ENCODE peak calls at places on chromosomes 1 and 21, in five cellular contexts. One of them, this sample, is unnamed.

GRCh38 chr1:115426271-115426771 is 88.3 kb upstream of the NGF start:
- DNase-seq in IMR-90: peak; percentile 91
- DNase-seq in mesenchymal stem cell: peak; percentile 76
- DNase-seq in mesendoderm: peak; percentile 80
- DNase-seq in neuronal stem cell: no peak
- DNase-seq in this sample: no peak

GRCh38 chr1:161195171-161195570 is 3.7 kb downstream of the ADAMTS4 start:
- DNase-seq in IMR-90: no peak
- DNase-seq in mesenchymal stem cell: no peak
- DNase-seq in mesendoderm: no peak
- DNase-seq in neuronal stem cell: no peak
- DNase-seq in this sample: no peak

GRCh38 chr1:203596673-203597072 is 30.0 kb upstream of the ATP2B4 start:
- DNase-seq in IMR-90: no peak
- DNase-seq in mesenchymal stem cell: no peak
- DNase-seq in mesendoderm: no peak
- DNase-seq in neuronal stem cell: no peak
- DNase-seq in this sample: no peak

GRCh38 chr1:1058921-1059493 is 15.1 kb downstream of the RNF223 start:
- DNase-seq in IMR-90: no peak
- DNase-seq in mesenchymal stem cell: peak; percentile 37
- DNase-seq in mesendoderm: peak; percentile 42
- DNase-seq in neuronal stem cell: no peak
- DNase-seq in this sample: peak; percentile 76

GRCh38 chr1:178417858-178418257 is 78.9 kb downstream of the CLEC20A start:
- DNase-seq in IMR-90: peak; percentile 91
- DNase-seq in mesenchymal stem cell: peak; percentile 87
- DNase-seq in mesendoderm: no peak
- DNase-seq in neuronal stem cell: no peak
- DNase-seq in this sample: no peak

GRCh38 chr21:33069994-33070811 is at the start of gene OLIG1:
- DNase-seq in IMR-90: peak; percentile 10
- DNase-seq in mesenchymal stem cell: peak; percentile 19
- DNase-seq in mesendoderm: peak; percentile 72
- DNase-seq in neuronal stem cell: peak; percentile 44
- DNase-seq in this sample: peak; percentile 87

GRCh38 chr21:37916795-37917142 is 512 bp upstream of the KCNJ6 start:
- DNase-seq in IMR-90: no peak
- DNase-seq in mesenchymal stem cell: peak; percentile 50
- DNase-seq in mesendoderm: peak; percentile 76
- DNase-seq in neuronal stem cell: peak; percentile 43
- DNase-seq in this sample: no peak

GRCh38 chr1:3595949-3596348 is 15.4 kb downstream of the MEGF6 start:
- DNase-seq in IMR-90: no peak
- DNase-seq in mesenchymal stem cell: no peak
- DNase-seq in mesendoderm: no peak
- DNase-seq in neuronal stem cell: no peak
- DNase-seq in this sample: no peak

GRCh38 chr21:35086357-35086756 is 37.3 kb upstream of the RUNX1 start:
- DNase-seq in IMR-90: peak; percentile 54
- DNase-seq in mesenchymal stem cell: peak; percentile 62
- DNase-seq in mesendoderm: peak; percentile 55
- DNase-seq in neuronal stem cell: no peak
- DNase-seq in this sample: no peak

GRCh38 chr1:36599828-36600227 is 117.1 kb upstream of the CSF3R start:
- DNase-seq in IMR-90: no peak
- DNase-seq in mesenchymal stem cell: no peak
- DNase-seq in mesendoderm: no peak
- DNase-seq in neuronal stem cell: no peak
- DNase-seq in this sample: no peak

GRCh38 chr1:20936621-20937020 is 149.5 kb upstream of the HP1BP3 start:
- DNase-seq in IMR-90: peak; percentile 21
- DNase-seq in mesenchymal stem cell: no peak
- DNase-seq in mesendoderm: no peak
- DNase-seq in neuronal stem cell: no peak
- DNase-seq in this sample: no peak

GRCh38 chr1:38235705-38236104 is 189.1 kb upstream of the POU3F1 start:
- DNase-seq in IMR-90: peak; percentile 58
- DNase-seq in mesenchymal stem cell: no peak
- DNase-seq in mesendoderm: no peak
- DNase-seq in neuronal stem cell: no peak
- DNase-seq in this sample: no peak

GRCh38 chr1:201127755-201128455 is 921 bp upstream of the ASCL5 start:
- DNase-seq in IMR-90: peak; percentile 63
- DNase-seq in mesenchymal stem cell: peak; percentile 63
- DNase-seq in mesendoderm: peak; percentile 9
- DNase-seq in neuronal stem cell: no peak
- DNase-seq in this sample: no peak

GRCh38 chr1:178898401-178898800 is 27.5 kb upstream of the ANGPTL1 start:
- DNase-seq in IMR-90: no peak
- DNase-seq in mesenchymal stem cell: no peak
- DNase-seq in mesendoderm: no peak
- DNase-seq in neuronal stem cell: no peak
- DNase-seq in this sample: no peak

GRCh38 chr1:77825356-77825709 is 45.9 kb downstream of the MIGA1 start:
- DNase-seq in IMR-90: peak; percentile 91
- DNase-seq in mesenchymal stem cell: peak; percentile 71
- DNase-seq in mesendoderm: peak; percentile 72
- DNase-seq in neuronal stem cell: no peak
- DNase-seq in this sample: no peak

GRCh38 chr1:201359031-201359872 is 18.2 kb downstream of the TNNT2 start:
- DNase-seq in IMR-90: no peak
- DNase-seq in mesenchymal stem cell: no peak
- DNase-seq in mesendoderm: peak; percentile 51
- DNase-seq in neuronal stem cell: no peak
- DNase-seq in this sample: no peak

GRCh38 chr21:19553930-19554615 is 1150.5 kb upstream of the TMPRSS15 start:
- DNase-seq in IMR-90: no peak
- DNase-seq in mesenchymal stem cell: no peak
- DNase-seq in mesendoderm: peak; percentile 67
- DNase-seq in neuronal stem cell: no peak
- DNase-seq in this sample: peak; percentile 45

GRCh38 chr21:45102391-45102932 is 28.1 kb downstream of the ADARB1 start:
- DNase-seq in IMR-90: no peak
- DNase-seq in mesenchymal stem cell: peak; percentile 59
- DNase-seq in mesendoderm: peak; percentile 28
- DNase-seq in neuronal stem cell: no peak
- DNase-seq in this sample: no peak

GRCh38 chr1:64242895-64243756 is 39.7 kb downstream of the UBE2U start:
- DNase-seq in IMR-90: peak; percentile 58
- DNase-seq in mesenchymal stem cell: peak; percentile 55
- DNase-seq in mesendoderm: peak; percentile 39
- DNase-seq in neuronal stem cell: no peak
- DNase-seq in this sample: no peak

GRCh38 chr1:17265162-17265561 is 16.3 kb downstream of the PADI3 start:
- DNase-seq in IMR-90: peak; percentile 18
- DNase-seq in mesenchymal stem cell: peak; percentile 25
- DNase-seq in mesendoderm: peak; percentile 74
- DNase-seq in neuronal stem cell: no peak
- DNase-seq in this sample: peak; percentile 52

GRCh38 chr1:174165471-174166137 is 6.3 kb downstream of the RABGAP1L start:
- DNase-seq in IMR-90: no peak
- DNase-seq in mesenchymal stem cell: no peak
- DNase-seq in mesendoderm: peak; percentile 44
- DNase-seq in neuronal stem cell: no peak
- DNase-seq in this sample: no peak

GRCh38 chr1:150226486-150226885 is 9.4 kb downstream of the ANP32E start:
- DNase-seq in IMR-90: no peak
- DNase-seq in mesenchymal stem cell: no peak
- DNase-seq in mesendoderm: no peak
- DNase-seq in neuronal stem cell: no peak
- DNase-seq in this sample: no peak

GRCh38 chr1:8598060-8598724 is 219.2 kb downstream of the RERE start:
- DNase-seq in IMR-90: peak; percentile 78
- DNase-seq in mesenchymal stem cell: peak; percentile 47
- DNase-seq in mesendoderm: peak; percentile 57
- DNase-seq in neuronal stem cell: no peak
- DNase-seq in this sample: no peak

GRCh38 chr1:204702552-204703270 is 17.2 kb upstream of the LRRN2 start:
- DNase-seq in IMR-90: no peak
- DNase-seq in mesenchymal stem cell: no peak
- DNase-seq in mesendoderm: no peak
- DNase-seq in neuronal stem cell: no peak
- DNase-seq in this sample: no peak

GRCh38 chr1:153510984-153511410 is 24.8 kb downstream of the S100A6 start:
- DNase-seq in IMR-90: peak; percentile 74
- DNase-seq in mesenchymal stem cell: peak; percentile 79
- DNase-seq in mesendoderm: peak; percentile 87
- DNase-seq in neuronal stem cell: peak; percentile 71
- DNase-seq in this sample: peak; percentile 93

GRCh38 chr1:15308621-15309027 is 61.6 kb downstream of the FHAD1 start:
- DNase-seq in IMR-90: no peak
- DNase-seq in mesenchymal stem cell: no peak
- DNase-seq in mesendoderm: no peak
- DNase-seq in neuronal stem cell: no peak
- DNase-seq in this sample: no peak

GRCh38 chr1:232978091-232978634 is 27.8 kb downstream of the NTPCR start:
- DNase-seq in IMR-90: peak; percentile 52
- DNase-seq in mesenchymal stem cell: peak; percentile 25
- DNase-seq in mesendoderm: no peak
- DNase-seq in neuronal stem cell: no peak
- DNase-seq in this sample: no peak

DNA sequence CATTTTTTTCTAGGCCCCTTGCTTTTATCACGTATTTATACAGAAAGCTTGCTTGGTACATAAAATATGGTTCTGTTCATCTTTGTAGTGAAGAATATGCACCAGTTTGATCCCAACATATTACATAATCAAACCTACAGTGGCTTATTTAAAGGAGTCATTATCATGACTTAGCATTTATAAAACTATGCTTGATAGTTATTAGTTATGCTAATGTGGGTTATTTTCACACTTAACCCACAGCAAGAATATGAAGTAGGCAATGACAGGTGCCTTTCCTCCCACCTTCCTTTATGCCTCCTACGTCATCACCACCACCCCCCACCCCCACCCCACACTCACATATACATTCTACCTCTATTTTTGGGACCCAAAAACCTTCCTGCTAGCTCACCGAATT is 19.8 kb downstream of the CAP1 start:
- DNase-seq in IMR-90: no peak
- DNase-seq in mesenchymal stem cell: no peak
- DNase-seq in mesendoderm: no peak
- DNase-seq in neuronal stem cell: no peak
- DNase-seq in this sample: no peak
- H3K4me3 ChIP-seq in IMR-90: no peak overlapping the region
- H3K4me3 ChIP-seq in mesenchymal stem cell: no peak overlapping the region
- H3K4me3 ChIP-seq in mesendoderm: no peak overlapping the region
- H3K4me3 ChIP-seq in neuronal stem cell: no peak overlapping the region
- H3K4me3 ChIP-seq in this sample: no peak overlapping the region

DNA sequence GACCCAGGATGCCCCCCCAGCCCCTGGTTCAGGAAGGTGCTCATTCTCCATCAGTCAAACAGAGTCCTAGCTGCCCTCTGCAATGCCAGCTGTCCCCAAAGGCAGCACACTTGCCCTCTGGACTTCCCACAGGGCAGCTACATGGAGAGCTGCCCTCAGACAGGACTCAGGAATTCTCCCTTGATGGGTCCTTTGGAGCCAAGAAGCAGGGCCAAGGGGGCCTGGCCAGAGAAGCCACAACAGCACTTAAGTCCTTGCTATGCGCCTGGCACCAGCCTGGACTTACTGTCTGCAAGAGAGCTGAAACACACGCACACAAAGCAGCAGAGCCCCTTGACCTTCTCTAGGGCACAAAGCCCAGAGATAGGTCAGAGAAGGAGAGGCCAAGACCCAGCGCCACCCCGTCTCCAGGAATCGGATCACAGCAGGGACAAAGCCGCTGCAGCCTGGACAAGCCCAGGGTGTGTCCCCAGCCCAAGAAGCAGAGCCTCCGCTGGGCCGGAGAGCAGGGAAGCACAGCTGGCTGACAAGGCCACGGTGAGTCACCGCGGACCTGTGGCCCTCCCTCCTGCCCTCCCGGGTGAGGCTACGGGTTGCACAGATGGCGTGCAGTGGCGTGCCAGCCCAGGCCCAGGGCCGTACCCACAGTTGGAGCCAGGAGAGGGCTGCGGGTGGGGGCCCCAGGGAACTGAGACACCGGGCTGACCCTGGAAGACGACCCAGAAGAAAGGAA is 1.7 kb downstream of the WNT9A start:
- DNase-seq in IMR-90: peak; percentile 51
- DNase-seq in mesenchymal stem cell: peak; percentile 65
- DNase-seq in mesendoderm: peak; percentile 31
- DNase-seq in neuronal stem cell: no peak
- DNase-seq in this sample: no peak
- H2BK15ac ChIP-seq in IMR-90: no peak overlapping the region
- H2BK15ac ChIP-seq in mesenchymal stem cell: no peak overlapping the region
- H2BK15ac ChIP-seq in mesendoderm: no peak overlapping the region
- H2BK15ac ChIP-seq in neuronal stem cell: peak overlapping the region; percentile 97
- H2BK15ac ChIP-seq in this sample: no peak overlapping the region

DNA sequence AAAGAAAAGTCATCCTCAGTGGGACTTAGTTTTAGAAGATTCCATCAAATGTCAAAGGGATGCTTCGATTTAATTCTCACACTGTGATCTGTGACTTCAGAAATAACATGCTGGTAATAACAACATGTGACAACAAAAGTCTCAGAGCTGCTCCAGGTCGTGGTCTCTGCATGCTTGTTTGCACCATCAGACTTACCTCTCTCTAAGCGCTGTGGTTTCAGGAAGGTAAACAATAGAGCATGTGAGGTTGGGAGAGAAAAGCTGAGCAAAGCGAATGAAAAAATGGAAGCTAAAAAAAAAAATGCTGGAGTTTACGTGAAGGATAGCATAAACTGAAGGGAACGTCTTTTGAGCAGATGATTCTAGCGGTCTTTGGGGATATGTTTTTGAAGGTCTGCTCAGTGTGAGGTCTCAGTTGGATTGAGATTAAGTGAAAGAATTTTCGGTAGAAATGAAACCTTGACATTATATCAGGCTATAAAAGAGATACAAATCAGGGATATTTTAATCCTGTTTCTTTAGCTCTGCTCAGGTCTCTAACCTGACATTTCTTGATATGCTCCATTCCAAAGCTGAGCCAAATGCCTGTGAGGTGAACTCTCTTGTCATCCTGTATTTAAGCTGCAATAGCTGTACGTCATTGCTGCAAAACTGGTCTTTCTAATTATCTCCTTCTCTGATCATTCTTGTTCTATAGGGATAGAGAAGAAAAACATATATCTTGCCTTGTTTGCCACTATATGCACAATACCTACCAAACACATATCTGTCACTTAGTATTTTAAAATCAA is 86.5 kb downstream of the C1orf21 start:
- DNase-seq in IMR-90: no peak
- DNase-seq in mesenchymal stem cell: no peak
- DNase-seq in mesendoderm: no peak
- DNase-seq in neuronal stem cell: no peak
- DNase-seq in this sample: no peak
- H3K4me3 ChIP-seq in IMR-90: no peak overlapping the region
- H3K4me3 ChIP-seq in mesenchymal stem cell: no peak overlapping the region
- H3K4me3 ChIP-seq in mesendoderm: no peak overlapping the region
- H3K4me3 ChIP-seq in neuronal stem cell: no peak overlapping the region
- H3K4me3 ChIP-seq in this sample: no peak overlapping the region

DNA sequence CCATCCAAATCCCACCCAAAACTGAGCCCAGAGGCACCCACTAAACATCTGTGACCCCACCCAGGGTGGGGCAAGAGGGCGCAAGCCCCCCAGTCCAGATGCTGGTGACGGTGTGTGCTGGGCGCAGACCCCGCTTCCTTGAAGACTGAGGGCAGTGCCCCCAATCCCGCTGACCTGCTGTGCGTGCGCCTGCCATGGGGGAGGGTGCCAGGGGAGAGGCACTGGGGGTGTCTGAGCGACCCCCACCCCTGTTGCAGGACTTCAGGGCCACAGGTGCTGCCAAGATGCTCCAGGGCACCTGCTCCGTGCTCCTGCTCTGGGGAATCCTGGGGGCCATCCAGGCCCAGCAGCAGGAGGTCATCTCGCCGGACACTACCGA is 13.3 kb downstream of the COL6A2 start:
- DNase-seq in IMR-90: no peak
- DNase-seq in mesenchymal stem cell: no peak
- DNase-seq in mesendoderm: no peak
- DNase-seq in neuronal stem cell: no peak
- DNase-seq in this sample: no peak
- H2BK15ac ChIP-seq in IMR-90: no peak overlapping the region
- H2BK15ac ChIP-seq in mesenchymal stem cell: no peak overlapping the region
- H2BK15ac ChIP-seq in mesendoderm: no peak overlapping the region
- H2BK15ac ChIP-seq in neuronal stem cell: no peak overlapping the region
- H2BK15ac ChIP-seq in this sample: no peak overlapping the region

This sample was measured in H1.